ENCODE peak calls at places on chromosomes 16 and 17, in ten cellular contexts. One of them, this sample, is unnamed.

GRCh38 chr17:75693500-75694481 is 26.7 kb downstream of the SAP30BP start:
- DNase-seq in neural crest cell: no peak
- DNase-seq in hypothalamus: peak; percentile 77
- DNase-seq in astrocyte of the cerebellum: peak; percentile 83
- DNase-seq in AG04450: no peak
- DNase-seq in K562: no peak
- DNase-seq in HTR-8/SVneo: peak; percentile 95
- DNase-seq in LoVo: peak; percentile 85
- DNase-seq in NCI-H1417 treated with DMSO at 0.1 percent for 48 hours: no peak
- DNase-seq in cardiac muscle cell: peak; percentile 77
- DNase-seq in this sample: peak; percentile 88

GRCh38 chr17:54901230-54901847 is 687 bp downstream of the TOM1L1 start:
- DNase-seq in neural crest cell: no peak
- DNase-seq in cardiac muscle cell: no peak
- DNase-seq in astrocyte of the cerebellum: no peak
- DNase-seq in LoVo: peak; percentile 75
- DNase-seq in AG04450: no peak
- DNase-seq in NCI-H1417 treated with DMSO at 0.1 percent for 48 hours: no peak
- DNase-seq in HTR-8/SVneo: peak; percentile 24
- DNase-seq in hypothalamus: no peak
- DNase-seq in K562: peak; percentile 21
- DNase-seq in this sample: no peak

GRCh38 chr17:72501404-72502110 is 380.7 kb downstream of the SOX9 start:
- DNase-seq in NCI-H1417 treated with DMSO at 0.1 percent for 48 hours: no peak
- DNase-seq in HTR-8/SVneo: no peak
- DNase-seq in astrocyte of the cerebellum: no peak
- DNase-seq in cardiac muscle cell: no peak
- DNase-seq in LoVo: no peak
- DNase-seq in K562: no peak
- DNase-seq in neural crest cell: no peak
- DNase-seq in AG04450: no peak
- DNase-seq in hypothalamus: peak; percentile 32
- DNase-seq in this sample: no peak

GRCh38 chr17:20925091-20925490 is 117.7 kb downstream of the USP22 start:
- DNase-seq in astrocyte of the cerebellum: no peak
- DNase-seq in AG04450: no peak
- DNase-seq in HTR-8/SVneo: no peak
- DNase-seq in LoVo: no peak
- DNase-seq in K562: no peak
- DNase-seq in NCI-H1417 treated with DMSO at 0.1 percent for 48 hours: no peak
- DNase-seq in cardiac muscle cell: no peak
- DNase-seq in neural crest cell: no peak
- DNase-seq in hypothalamus: no peak
- DNase-seq in this sample: no peak

GRCh38 chr16:89039756-89040155 is 53.9 kb upstream of the ACSF3 start:
- DNase-seq in HTR-8/SVneo: no peak
- DNase-seq in hypothalamus: no peak
- DNase-seq in NCI-H1417 treated with DMSO at 0.1 percent for 48 hours: no peak
- DNase-seq in neural crest cell: no peak
- DNase-seq in K562: no peak
- DNase-seq in astrocyte of the cerebellum: no peak
- DNase-seq in cardiac muscle cell: no peak
- DNase-seq in LoVo: no peak
- DNase-seq in AG04450: no peak
- DNase-seq in this sample: no peak

GRCh38 chr17:50145532-50146229 is 4.8 kb downstream of the PPP1R9B start:
- DNase-seq in K562: no peak
- DNase-seq in HTR-8/SVneo: no peak
- DNase-seq in hypothalamus: no peak
- DNase-seq in NCI-H1417 treated with DMSO at 0.1 percent for 48 hours: no peak
- DNase-seq in AG04450: no peak
- DNase-seq in astrocyte of the cerebellum: no peak
- DNase-seq in cardiac muscle cell: no peak
- DNase-seq in neural crest cell: no peak
- DNase-seq in LoVo: no peak
- DNase-seq in this sample: no peak

GRCh38 chr17:41301204-41301790 is 1.4 kb downstream of the KRTAP29-1 start:
- DNase-seq in hypothalamus: no peak
- DNase-seq in astrocyte of the cerebellum: no peak
- DNase-seq in LoVo: no peak
- DNase-seq in cardiac muscle cell: no peak
- DNase-seq in NCI-H1417 treated with DMSO at 0.1 percent for 48 hours: no peak
- DNase-seq in neural crest cell: no peak
- DNase-seq in K562: no peak
- DNase-seq in AG04450: no peak
- DNase-seq in HTR-8/SVneo: no peak
- DNase-seq in this sample: no peak

GRCh38 chr17:11485336-11485735 is 112.9 kb upstream of the DNAH9 start:
- DNase-seq in astrocyte of the cerebellum: no peak
- DNase-seq in HTR-8/SVneo: no peak
- DNase-seq in NCI-H1417 treated with DMSO at 0.1 percent for 48 hours: no peak
- DNase-seq in cardiac muscle cell: no peak
- DNase-seq in hypothalamus: no peak
- DNase-seq in AG04450: no peak
- DNase-seq in K562: no peak
- DNase-seq in neural crest cell: no peak
- DNase-seq in LoVo: no peak
- DNase-seq in this sample: no peak

GRCh38 chr17:78358538-78359215 is 1.2 kb downstream of the SOCS3 start:
- DNase-seq in LoVo: no peak
- DNase-seq in neural crest cell: no peak
- DNase-seq in cardiac muscle cell: peak; percentile 62
- DNase-seq in astrocyte of the cerebellum: no peak
- DNase-seq in AG04450: no peak
- DNase-seq in hypothalamus: no peak
- DNase-seq in K562: no peak
- DNase-seq in HTR-8/SVneo: no peak
- DNase-seq in NCI-H1417 treated with DMSO at 0.1 percent for 48 hours: no peak
- DNase-seq in this sample: no peak

GRCh38 chr17:63500548-63501390 is 22.4 kb upstream of the KCNH6 start:
- DNase-seq in HTR-8/SVneo: no peak
- DNase-seq in cardiac muscle cell: no peak
- DNase-seq in AG04450: no peak
- DNase-seq in K562: no peak
- DNase-seq in astrocyte of the cerebellum: no peak
- DNase-seq in NCI-H1417 treated with DMSO at 0.1 percent for 48 hours: no peak
- DNase-seq in neural crest cell: no peak
- DNase-seq in LoVo: no peak
- DNase-seq in hypothalamus: no peak
- DNase-seq in this sample: no peak

GRCh38 chr16:16144416-16144815 is 78.9 kb downstream of the ABCC6 start:
- DNase-seq in hypothalamus: no peak
- DNase-seq in K562: no peak
- DNase-seq in NCI-H1417 treated with DMSO at 0.1 percent for 48 hours: no peak
- DNase-seq in LoVo: peak; percentile 16
- DNase-seq in astrocyte of the cerebellum: no peak
- DNase-seq in HTR-8/SVneo: no peak
- DNase-seq in neural crest cell: no peak
- DNase-seq in AG04450: no peak
- DNase-seq in cardiac muscle cell: no peak
- DNase-seq in this sample: no peak

GRCh38 chr17:62680541-62681052 is 53.1 kb downstream of the MRC2 start:
- DNase-seq in AG04450: no peak
- DNase-seq in HTR-8/SVneo: no peak
- DNase-seq in neural crest cell: no peak
- DNase-seq in NCI-H1417 treated with DMSO at 0.1 percent for 48 hours: no peak
- DNase-seq in astrocyte of the cerebellum: no peak
- DNase-seq in cardiac muscle cell: no peak
- DNase-seq in hypothalamus: no peak
- DNase-seq in K562: no peak
- DNase-seq in LoVo: no peak
- DNase-seq in this sample: no peak

GRCh38 chr16:762049-762513 is 1.5 kb downstream of the MSLN start:
- DNase-seq in HTR-8/SVneo: no peak
- DNase-seq in NCI-H1417 treated with DMSO at 0.1 percent for 48 hours: no peak
- DNase-seq in AG04450: no peak
- DNase-seq in hypothalamus: no peak
- DNase-seq in astrocyte of the cerebellum: no peak
- DNase-seq in LoVo: no peak
- DNase-seq in cardiac muscle cell: no peak
- DNase-seq in neural crest cell: no peak
- DNase-seq in K562: no peak
- DNase-seq in this sample: no peak

GRCh38 chr17:17243163-17243562 is 6.2 kb upstream of the FLCN start:
- DNase-seq in K562: no peak
- DNase-seq in NCI-H1417 treated with DMSO at 0.1 percent for 48 hours: no peak
- DNase-seq in HTR-8/SVneo: no peak
- DNase-seq in hypothalamus: no peak
- DNase-seq in LoVo: no peak
- DNase-seq in cardiac muscle cell: no peak
- DNase-seq in neural crest cell: no peak
- DNase-seq in AG04450: no peak
- DNase-seq in astrocyte of the cerebellum: no peak
- DNase-seq in this sample: no peak

GRCh38 chr16:75116081-75116910 is at the start of gene LDHD:
- DNase-seq in AG04450: no peak
- DNase-seq in astrocyte of the cerebellum: no peak
- DNase-seq in neural crest cell: no peak
- DNase-seq in cardiac muscle cell: peak; percentile 75
- DNase-seq in NCI-H1417 treated with DMSO at 0.1 percent for 48 hours: no peak
- DNase-seq in HTR-8/SVneo: peak; percentile 95
- DNase-seq in LoVo: peak; percentile 83
- DNase-seq in hypothalamus: peak; percentile 64
- DNase-seq in K562: peak; percentile 79
- DNase-seq in this sample: peak; percentile 82

GRCh38 chr17:80992948-80993624 is 1.4 kb downstream of the CHMP6 start:
- DNase-seq in astrocyte of the cerebellum: no peak
- DNase-seq in cardiac muscle cell: no peak
- DNase-seq in NCI-H1417 treated with DMSO at 0.1 percent for 48 hours: no peak
- DNase-seq in HTR-8/SVneo: no peak
- DNase-seq in LoVo: no peak
- DNase-seq in K562: no peak
- DNase-seq in AG04450: no peak
- DNase-seq in hypothalamus: no peak
- DNase-seq in neural crest cell: no peak
- DNase-seq in this sample: no peak

GRCh38 chr16:70306880-70307279 is 7.9 kb downstream of the DDX19B start:
- DNase-seq in AG04450: no peak
- DNase-seq in cardiac muscle cell: no peak
- DNase-seq in K562: no peak
- DNase-seq in NCI-H1417 treated with DMSO at 0.1 percent for 48 hours: no peak
- DNase-seq in astrocyte of the cerebellum: no peak
- DNase-seq in HTR-8/SVneo: no peak
- DNase-seq in neural crest cell: no peak
- DNase-seq in hypothalamus: no peak
- DNase-seq in LoVo: no peak
- DNase-seq in this sample: no peak

GRCh38 chr17:50708050-50709000 is 611 bp upstream of the ANKRD40 start:
- DNase-seq in HTR-8/SVneo: no peak
- DNase-seq in neural crest cell: no peak
- DNase-seq in hypothalamus: no peak
- DNase-seq in K562: no peak
- DNase-seq in LoVo: no peak
- DNase-seq in NCI-H1417 treated with DMSO at 0.1 percent for 48 hours: no peak
- DNase-seq in astrocyte of the cerebellum: no peak
- DNase-seq in cardiac muscle cell: no peak
- DNase-seq in AG04450: no peak
- DNase-seq in this sample: no peak

GRCh38 chr16:5379948-5380347 is 282.4 kb upstream of the EEF2KMT start:
- DNase-seq in astrocyte of the cerebellum: no peak
- DNase-seq in NCI-H1417 treated with DMSO at 0.1 percent for 48 hours: no peak
- DNase-seq in HTR-8/SVneo: no peak
- DNase-seq in hypothalamus: no peak
- DNase-seq in LoVo: no peak
- DNase-seq in K562: no peak
- DNase-seq in neural crest cell: no peak
- DNase-seq in AG04450: no peak
- DNase-seq in cardiac muscle cell: no peak
- DNase-seq in this sample: peak; percentile 40

GRCh38 chr17:2028737-2029136 is 1.2 kb upstream of the DPH1 start:
- DNase-seq in neural crest cell: no peak
- DNase-seq in AG04450: no peak
- DNase-seq in HTR-8/SVneo: no peak
- DNase-seq in K562: no peak
- DNase-seq in NCI-H1417 treated with DMSO at 0.1 percent for 48 hours: no peak
- DNase-seq in hypothalamus: no peak
- DNase-seq in LoVo: no peak
- DNase-seq in astrocyte of the cerebellum: no peak
- DNase-seq in cardiac muscle cell: no peak
- DNase-seq in this sample: no peak